ENCODE peak calls at places on chromosomes 12 and 14, in ten cellular contexts. One of them, this sample, is unnamed. For H3K4me1, the result is how much of the 10 kb centered on the place peaks cover.

GRCh38 chr12:29929295-29929694 is 145.6 kb upstream of the TMTC1 start:
- DNase-seq in left ventricle myocardium inferior: no peak
- DNase-seq in OCI-LY7: no peak
- DNase-seq in hepatocyte: no peak
- DNase-seq in PC-3: no peak
- DNase-seq in tibial nerve: no peak
- DNase-seq in sigmoid colon: no peak
- DNase-seq in GM23338: no peak
- DNase-seq in upper lobe of right lung: no peak
- DNase-seq in fibroblast of lung: no peak
- DNase-seq in this sample: no peak

GRCh38 chr12:111692575-111693210 is 6.8 kb downstream of the ACAD10 start:
- DNase-seq in left ventricle myocardium inferior: no peak
- DNase-seq in OCI-LY7: peak
- DNase-seq in hepatocyte: no peak
- DNase-seq in PC-3: peak
- DNase-seq in tibial nerve: no peak
- DNase-seq in sigmoid colon: no peak
- DNase-seq in GM23338: peak
- DNase-seq in upper lobe of right lung: no peak
- DNase-seq in fibroblast of lung: no peak
- DNase-seq in this sample: peak

GRCh38 chr12:26031318-26031717 is 72.8 kb downstream of the RASSF8 start:
- DNase-seq in left ventricle myocardium inferior: no peak
- DNase-seq in OCI-LY7: no peak
- DNase-seq in hepatocyte: no peak
- DNase-seq in PC-3: no peak
- DNase-seq in tibial nerve: no peak
- DNase-seq in sigmoid colon: no peak
- DNase-seq in GM23338: no peak
- DNase-seq in upper lobe of right lung: no peak
- DNase-seq in fibroblast of lung: no peak
- DNase-seq in this sample: no peak

GRCh38 chr12:105235299-105235746 is 651 bp downstream of the APPL2 start:
- DNase-seq in left ventricle myocardium inferior: no peak
- DNase-seq in OCI-LY7: peak
- DNase-seq in hepatocyte: no peak
- DNase-seq in PC-3: peak
- DNase-seq in tibial nerve: no peak
- DNase-seq in sigmoid colon: no peak
- DNase-seq in GM23338: no peak
- DNase-seq in upper lobe of right lung: no peak
- DNase-seq in fibroblast of lung: no peak
- DNase-seq in this sample: no peak

GRCh38 chr12:93829073-93829472 is 151.9 kb downstream of the CRADD start:
- DNase-seq in left ventricle myocardium inferior: no peak
- DNase-seq in OCI-LY7: no peak
- DNase-seq in hepatocyte: no peak
- DNase-seq in PC-3: no peak
- DNase-seq in tibial nerve: no peak
- DNase-seq in sigmoid colon: no peak
- DNase-seq in GM23338: no peak
- DNase-seq in upper lobe of right lung: no peak
- DNase-seq in fibroblast of lung: no peak
- DNase-seq in this sample: no peak

GRCh38 chr12:29562167-29562776 is 64.8 kb upstream of the OVCH1 start:
- DNase-seq in left ventricle myocardium inferior: no peak
- DNase-seq in OCI-LY7: no peak
- DNase-seq in hepatocyte: no peak
- DNase-seq in PC-3: no peak
- DNase-seq in tibial nerve: peak
- DNase-seq in sigmoid colon: peak
- DNase-seq in GM23338: no peak
- DNase-seq in upper lobe of right lung: no peak
- DNase-seq in fibroblast of lung: peak
- DNase-seq in this sample: no peak

GRCh38 chr12:123351349-123351748 is 13.3 kb downstream of the SBNO1 start:
- DNase-seq in left ventricle myocardium inferior: no peak
- DNase-seq in OCI-LY7: no peak
- DNase-seq in hepatocyte: no peak
- DNase-seq in PC-3: no peak
- DNase-seq in tibial nerve: no peak
- DNase-seq in sigmoid colon: no peak
- DNase-seq in GM23338: no peak
- DNase-seq in upper lobe of right lung: no peak
- DNase-seq in fibroblast of lung: no peak
- DNase-seq in this sample: no peak

GRCh38 chr12:121190523-121191031 is 19.4 kb upstream of the P2RX4 start:
- DNase-seq in left ventricle myocardium inferior: no peak
- DNase-seq in OCI-LY7: no peak
- DNase-seq in hepatocyte: peak
- DNase-seq in PC-3: peak
- DNase-seq in tibial nerve: no peak
- DNase-seq in sigmoid colon: no peak
- DNase-seq in GM23338: peak
- DNase-seq in upper lobe of right lung: no peak
- DNase-seq in fibroblast of lung: peak
- DNase-seq in this sample: peak

GRCh38 chr12:63196168-63196567 is 45.2 kb upstream of the AVPR1A start:
- DNase-seq in left ventricle myocardium inferior: no peak
- DNase-seq in OCI-LY7: no peak
- DNase-seq in hepatocyte: peak
- DNase-seq in PC-3: no peak
- DNase-seq in tibial nerve: no peak
- DNase-seq in sigmoid colon: no peak
- DNase-seq in GM23338: no peak
- DNase-seq in upper lobe of right lung: no peak
- DNase-seq in fibroblast of lung: no peak
- DNase-seq in this sample: no peak

GRCh38 chr12:42020226-42020625 is 124.4 kb downstream of the GXYLT1 start:
- DNase-seq in left ventricle myocardium inferior: no peak
- DNase-seq in OCI-LY7: no peak
- DNase-seq in hepatocyte: no peak
- DNase-seq in PC-3: no peak
- DNase-seq in tibial nerve: no peak
- DNase-seq in sigmoid colon: no peak
- DNase-seq in GM23338: no peak
- DNase-seq in upper lobe of right lung: no peak
- DNase-seq in fibroblast of lung: no peak
- DNase-seq in this sample: no peak

GRCh38 chr14:100504372-100505078 is 82.7 kb downstream of the BEGAIN start:
- DNase-seq in left ventricle myocardium inferior: no peak
- DNase-seq in OCI-LY7: no peak
- DNase-seq in hepatocyte: no peak
- DNase-seq in PC-3: peak
- DNase-seq in tibial nerve: no peak
- DNase-seq in sigmoid colon: no peak
- DNase-seq in GM23338: peak
- DNase-seq in upper lobe of right lung: no peak
- DNase-seq in fibroblast of lung: no peak
- DNase-seq in this sample: no peak

GRCh38 chr12:58288191-58288590 is 346.8 kb downstream of the ATP23 start:
- DNase-seq in left ventricle myocardium inferior: no peak
- DNase-seq in OCI-LY7: no peak
- DNase-seq in hepatocyte: no peak
- DNase-seq in PC-3: no peak
- DNase-seq in tibial nerve: no peak
- DNase-seq in sigmoid colon: no peak
- DNase-seq in GM23338: no peak
- DNase-seq in upper lobe of right lung: no peak
- DNase-seq in fibroblast of lung: peak
- DNase-seq in this sample: no peak

GRCh38 chr12:111773801-111774551 is 7.2 kb downstream of the ALDH2 start:
- DNase-seq in left ventricle myocardium inferior: peak
- DNase-seq in OCI-LY7: no peak
- DNase-seq in hepatocyte: peak
- DNase-seq in PC-3: no peak
- DNase-seq in tibial nerve: peak
- DNase-seq in sigmoid colon: peak
- DNase-seq in GM23338: no peak
- DNase-seq in upper lobe of right lung: peak
- DNase-seq in fibroblast of lung: peak
- DNase-seq in this sample: no peak

GRCh38 chr12:62930546-62931425 is 4.2 kb downstream of the PPM1H start:
- DNase-seq in left ventricle myocardium inferior: no peak
- DNase-seq in OCI-LY7: no peak
- DNase-seq in hepatocyte: no peak
- DNase-seq in PC-3: peak
- DNase-seq in tibial nerve: no peak
- DNase-seq in sigmoid colon: no peak
- DNase-seq in GM23338: peak
- DNase-seq in upper lobe of right lung: no peak
- DNase-seq in fibroblast of lung: no peak
- DNase-seq in this sample: no peak

GRCh38 chr12:108832730-108833354 is 24.5 kb downstream of the SSH1 start:
- DNase-seq in left ventricle myocardium inferior: peak
- DNase-seq in OCI-LY7: no peak
- DNase-seq in hepatocyte: no peak
- DNase-seq in PC-3: peak
- DNase-seq in tibial nerve: no peak
- DNase-seq in sigmoid colon: no peak
- DNase-seq in GM23338: no peak
- DNase-seq in upper lobe of right lung: no peak
- DNase-seq in fibroblast of lung: peak
- DNase-seq in this sample: no peak

GRCh38 chr12:108835860-108836634 is 21.3 kb downstream of the SSH1 start:
- DNase-seq in left ventricle myocardium inferior: no peak
- DNase-seq in OCI-LY7: no peak
- DNase-seq in hepatocyte: no peak
- DNase-seq in PC-3: no peak
- DNase-seq in tibial nerve: no peak
- DNase-seq in sigmoid colon: no peak
- DNase-seq in GM23338: no peak
- DNase-seq in upper lobe of right lung: no peak
- DNase-seq in fibroblast of lung: no peak
- DNase-seq in this sample: no peak

GRCh38 chr12:108832208-108832607 is 25.2 kb downstream of the SSH1 start:
- DNase-seq in left ventricle myocardium inferior: no peak
- DNase-seq in OCI-LY7: no peak
- DNase-seq in hepatocyte: no peak
- DNase-seq in PC-3: no peak
- DNase-seq in tibial nerve: no peak
- DNase-seq in sigmoid colon: no peak
- DNase-seq in GM23338: no peak
- DNase-seq in upper lobe of right lung: no peak
- DNase-seq in fibroblast of lung: no peak
- DNase-seq in this sample: no peak

GRCh38 chr12:108833355-108833733 is 24.0 kb downstream of the SSH1 start:
- DNase-seq in left ventricle myocardium inferior: peak
- DNase-seq in OCI-LY7: no peak
- DNase-seq in hepatocyte: peak
- DNase-seq in PC-3: peak
- DNase-seq in tibial nerve: no peak
- DNase-seq in sigmoid colon: no peak
- DNase-seq in GM23338: no peak
- DNase-seq in upper lobe of right lung: no peak
- DNase-seq in fibroblast of lung: peak
- DNase-seq in this sample: peak

GRCh38 chr12:108833757-108834472 is 23.5 kb downstream of the SSH1 start:
- DNase-seq in left ventricle myocardium inferior: peak
- DNase-seq in OCI-LY7: no peak
- DNase-seq in hepatocyte: no peak
- DNase-seq in PC-3: no peak
- DNase-seq in tibial nerve: peak
- DNase-seq in sigmoid colon: peak
- DNase-seq in GM23338: no peak
- DNase-seq in upper lobe of right lung: no peak
- DNase-seq in fibroblast of lung: peak
- DNase-seq in this sample: no peak
- H3K4me1 ChIP-seq in left ventricle myocardium inferior: half or more
- H3K4me1 ChIP-seq in OCI-LY7: under half
- H3K4me1 ChIP-seq in hepatocyte: under half
- H3K4me1 ChIP-seq in PC-3: under half
- H3K4me1 ChIP-seq in tibial nerve: under half
- H3K4me1 ChIP-seq in sigmoid colon: half or more
- H3K4me1 ChIP-seq in GM23338: under half
- H3K4me1 ChIP-seq in upper lobe of right lung: half or more
- H3K4me1 ChIP-seq in fibroblast of lung: under half
- H3K4me1 ChIP-seq in this sample: under half

GRCh38 chr14:23077962-23078361 is 17.0 kb downstream of the ACIN1 start:
- DNase-seq in left ventricle myocardium inferior: no peak
- DNase-seq in OCI-LY7: no peak
- DNase-seq in hepatocyte: no peak
- DNase-seq in PC-3: no peak
- DNase-seq in tibial nerve: no peak
- DNase-seq in sigmoid colon: no peak
- DNase-seq in GM23338: no peak
- DNase-seq in upper lobe of right lung: no peak
- DNase-seq in fibroblast of lung: no peak
- DNase-seq in this sample: no peak
- H3K27ac ChIP-seq in left ventricle myocardium inferior: peak
- H3K27ac ChIP-seq in OCI-LY7: peak
- H3K27ac ChIP-seq in hepatocyte: peak
- H3K27ac ChIP-seq in PC-3: peak
- H3K27ac ChIP-seq in tibial nerve: peak
- H3K27ac ChIP-seq in sigmoid colon: peak
- H3K27ac ChIP-seq in GM23338: no peak
- H3K27ac ChIP-seq in upper lobe of right lung: peak
- H3K27ac ChIP-seq in fibroblast of lung: peak
- H3K27ac ChIP-seq in this sample: peak

GRCh38 chr12:40312982-40313576 is 88.3 kb downstream of the LRRK2 start:
- DNase-seq in left ventricle myocardium inferior: no peak
- DNase-seq in OCI-LY7: peak
- DNase-seq in hepatocyte: peak
- DNase-seq in PC-3: peak
- DNase-seq in tibial nerve: no peak
- DNase-seq in sigmoid colon: no peak
- DNase-seq in GM23338: peak
- DNase-seq in upper lobe of right lung: no peak
- DNase-seq in fibroblast of lung: peak
- DNase-seq in this sample: peak
- TF ChIP-seq CTCF in left ventricle myocardium inferior: peak
- TF ChIP-seq CTCF in OCI-LY7: peak
- TF ChIP-seq CTCF in hepatocyte: peak
- TF ChIP-seq CTCF in PC-3: peak
- TF ChIP-seq CTCF in tibial nerve: peak
- TF ChIP-seq CTCF in sigmoid colon: no peak
- TF ChIP-seq CTCF in GM23338: no peak
- TF ChIP-seq CTCF in upper lobe of right lung: no peak
- TF ChIP-seq CTCF in fibroblast of lung: peak
- TF ChIP-seq CTCF in this sample: peak

DNA sequence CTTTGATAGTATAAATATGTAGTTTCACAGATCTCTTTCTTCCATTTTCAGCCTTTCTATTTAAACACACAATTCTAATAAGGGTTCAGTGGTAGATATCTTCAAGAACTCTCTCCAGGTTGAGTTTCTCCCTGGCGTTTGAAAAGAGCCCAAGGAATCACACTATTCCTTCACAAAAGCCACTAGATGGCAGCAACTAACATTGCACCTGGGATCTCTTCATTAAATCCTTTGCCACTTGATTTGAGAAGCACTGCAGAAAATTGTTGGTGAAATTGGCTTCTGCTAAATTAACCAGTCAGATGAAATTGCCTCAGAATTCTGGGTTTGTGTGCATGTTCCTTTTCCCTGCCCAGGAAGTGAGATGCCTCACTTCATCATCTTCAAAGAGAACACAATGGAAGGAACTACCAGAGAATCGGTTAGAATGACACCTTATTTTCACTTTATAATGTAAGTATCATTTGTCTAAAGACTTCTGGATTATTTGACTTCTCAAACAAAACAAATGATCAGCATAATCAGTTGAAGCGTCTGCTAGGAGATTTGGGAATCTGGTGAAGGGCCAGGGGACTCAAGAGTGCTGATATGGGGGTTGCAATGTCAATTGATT is 6.8 kb downstream of the CCDC198 start:
- DNase-seq in left ventricle myocardium inferior: no peak
- DNase-seq in OCI-LY7: peak
- DNase-seq in hepatocyte: peak
- DNase-seq in PC-3: peak
- DNase-seq in tibial nerve: peak
- DNase-seq in sigmoid colon: no peak
- DNase-seq in GM23338: peak
- DNase-seq in upper lobe of right lung: no peak
- DNase-seq in fibroblast of lung: peak
- DNase-seq in this sample: peak
- H3K4me1 ChIP-seq in left ventricle myocardium inferior: under half
- H3K4me1 ChIP-seq in OCI-LY7: under half
- H3K4me1 ChIP-seq in hepatocyte: under half
- H3K4me1 ChIP-seq in PC-3: under half
- H3K4me1 ChIP-seq in tibial nerve: under half
- H3K4me1 ChIP-seq in sigmoid colon: under half
- H3K4me1 ChIP-seq in GM23338: under half
- H3K4me1 ChIP-seq in upper lobe of right lung: under half
- H3K4me1 ChIP-seq in fibroblast of lung: under half
- H3K4me1 ChIP-seq in this sample: under half

This sample was measured in A673.